ENCODE peak calls at places on chromosomes 3 and 15, in ten cellular contexts. Z is retinal pigment epithelial cell; I is HFF-Myc; U is GM12865; X is fibroblast of mammary gland; E is IMR-90; R is heart left ventricle; L is RWPE2; Q is effector memory CD4-positive, alpha-beta T cell; B is brain microvascular endothelial cell. T is an unnamed sample.

GRCh38 chr3:159938712-159939111 is 49.9 kb upstream of the IL12A start:
- DNase-seq in U (no peak), B (peak), X (peak), I (no peak), L (no peak), R (no peak), Q (no peak), Z (no peak), E (peak), T (peak)

GRCh38 chr15:57146394-57147140 is 228.1 kb downstream of the TCF12 start:
- DNase-seq in R (no peak), L (no peak), U (peak), E (peak), I (no peak), Q (no peak), B (peak), Z (no peak), X (peak), T (peak)

GRCh38 chr3:17195192-17195611 is 310.4 kb downstream of the PLCL2 start:
- DNase-seq in B (peak), X (peak), Q (no peak), U (peak), R (no peak), E (peak), L (no peak), Z (no peak), I (no peak), T (peak)

GRCh38 chr15:88878720-88879184 is 16.6 kb downstream of the HAPLN3 start:
- DNase-seq in Q (no peak), I (peak), Z (no peak), L (peak), R (peak), U (peak), E (peak), B (peak), X (peak), T (peak)

GRCh38 chr3:5038243-5038642 is 59.0 kb downstream of the BHLHE40 start:
- DNase-seq in U (no peak), X (peak), Z (no peak), I (no peak), E (no peak), B (no peak), R (no peak), L (no peak), Q (no peak), T (no peak)

GRCh38 chr15:31455499-31455898 is 128.9 kb downstream of the KLF13 start:
- DNase-seq in X (no peak), Z (no peak), E (no peak), Q (no peak), R (no peak), I (no peak), B (no peak), L (peak), U (peak), T (no peak)

GRCh38 chr3:156664285-156665178 is 9.9 kb upstream of the TIPARP start:
- DNase-seq in Q (no peak), B (no peak), Z (no peak), R (no peak), L (no peak), X (no peak), U (peak), I (no peak), E (no peak), T (no peak)

GRCh38 chr3:124201786-124202185 is 209.9 kb upstream of the ROPN1 start:
- DNase-seq in U (no peak), R (peak), X (no peak), Q (no peak), I (no peak), L (no peak), E (no peak), B (no peak), Z (no peak), T (no peak)

DNA sequence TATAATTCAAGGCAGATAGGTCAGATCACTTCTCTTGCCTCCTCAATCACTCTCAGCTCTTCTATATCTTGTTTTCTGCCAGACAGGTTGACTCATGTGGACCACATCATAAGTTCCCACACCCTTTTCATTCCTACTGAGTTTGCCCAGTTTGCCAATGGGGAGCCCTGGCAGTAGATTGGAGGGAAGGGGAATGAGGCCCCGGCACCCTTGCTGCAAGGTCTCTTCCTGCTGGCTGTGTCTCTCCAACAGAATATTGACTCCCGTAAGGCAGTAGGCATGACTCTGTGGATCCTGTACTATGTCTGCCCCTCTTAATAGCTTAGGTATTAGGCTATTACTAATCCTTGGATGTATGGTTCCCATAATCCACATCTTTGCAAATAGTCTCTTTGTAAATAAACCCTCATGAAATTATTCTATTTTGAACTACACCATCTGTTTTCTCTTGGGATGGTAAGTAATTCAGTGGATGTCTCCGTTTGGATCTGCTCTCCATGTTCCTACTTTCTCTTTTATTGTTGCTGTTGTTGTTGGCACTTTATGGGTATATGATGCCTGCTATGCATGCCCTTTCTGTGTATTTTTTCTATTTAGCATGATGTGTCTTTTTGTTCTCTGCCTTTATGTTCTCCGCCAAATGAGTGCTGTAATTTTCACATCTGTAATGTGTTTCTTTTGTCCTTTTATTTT is 65.5 kb upstream of the DCBLD2 start:
- DNase-seq in X (peak), B (peak), I (no peak), R (no peak), Q (no peak), E (no peak), Z (no peak), L (no peak), U (no peak), T (peak)
- H3K4me3 ChIP-seq in X (no peak), B (no peak), I (no peak), R (no peak), Q (no peak), E (no peak), Z (no peak), L (no peak), U (no peak), T (no peak)

DNA sequence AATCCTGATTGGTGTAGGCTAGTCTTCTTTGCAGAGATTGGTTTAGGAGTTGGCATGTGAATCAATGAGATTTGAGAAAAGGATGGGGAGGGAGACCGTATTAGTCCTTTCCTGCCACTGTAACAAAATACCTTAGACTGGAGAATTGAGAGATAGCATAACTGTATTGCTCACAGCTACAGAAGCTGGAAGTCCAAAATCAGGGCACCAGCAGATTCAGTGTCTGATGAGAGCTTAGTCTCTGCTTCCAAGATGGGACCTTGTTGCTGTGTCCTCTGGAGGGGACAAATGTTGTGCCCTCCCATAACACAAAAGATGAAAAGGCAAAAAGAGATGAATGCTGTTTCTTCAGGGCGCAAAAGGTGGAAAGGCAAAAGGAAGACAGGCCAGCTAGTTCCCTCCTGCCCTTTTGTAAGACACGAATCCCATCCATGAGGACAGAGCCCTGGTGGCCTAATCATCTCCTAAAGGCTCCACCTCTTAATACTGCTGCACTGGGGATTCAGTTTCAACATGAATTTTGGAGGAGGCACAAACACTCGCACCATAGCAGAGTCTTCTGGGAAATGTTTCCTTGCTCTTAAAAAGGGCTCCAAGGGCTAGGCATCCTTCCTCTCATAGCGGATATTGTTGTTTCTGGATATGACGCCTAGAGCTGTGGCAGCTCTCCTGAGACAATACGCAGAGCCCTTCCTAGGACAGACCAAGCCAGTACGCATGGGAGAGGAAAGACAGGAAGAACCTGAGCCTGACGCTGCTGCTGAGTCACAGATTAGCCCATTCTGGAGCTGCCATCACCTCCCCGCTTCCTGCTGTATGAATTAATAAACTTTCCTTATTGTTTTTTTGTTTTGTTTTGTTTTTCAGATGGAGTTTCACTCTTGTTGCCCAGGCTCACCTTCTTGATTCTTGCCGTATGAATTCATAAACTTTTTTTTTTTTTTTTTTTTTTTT is 66.7 kb downstream of the PPCDC start:
- DNase-seq in I (no peak), B (peak), Z (no peak), E (no peak), R (peak), U (peak), X (no peak), L (no peak), Q (no peak), T (peak)
- H3K4me3 ChIP-seq in I (no peak), B (no peak), Z (no peak), E (no peak), R (no peak), U (no peak), X (no peak), L (no peak), Q (no peak), T (no peak)

DNA sequence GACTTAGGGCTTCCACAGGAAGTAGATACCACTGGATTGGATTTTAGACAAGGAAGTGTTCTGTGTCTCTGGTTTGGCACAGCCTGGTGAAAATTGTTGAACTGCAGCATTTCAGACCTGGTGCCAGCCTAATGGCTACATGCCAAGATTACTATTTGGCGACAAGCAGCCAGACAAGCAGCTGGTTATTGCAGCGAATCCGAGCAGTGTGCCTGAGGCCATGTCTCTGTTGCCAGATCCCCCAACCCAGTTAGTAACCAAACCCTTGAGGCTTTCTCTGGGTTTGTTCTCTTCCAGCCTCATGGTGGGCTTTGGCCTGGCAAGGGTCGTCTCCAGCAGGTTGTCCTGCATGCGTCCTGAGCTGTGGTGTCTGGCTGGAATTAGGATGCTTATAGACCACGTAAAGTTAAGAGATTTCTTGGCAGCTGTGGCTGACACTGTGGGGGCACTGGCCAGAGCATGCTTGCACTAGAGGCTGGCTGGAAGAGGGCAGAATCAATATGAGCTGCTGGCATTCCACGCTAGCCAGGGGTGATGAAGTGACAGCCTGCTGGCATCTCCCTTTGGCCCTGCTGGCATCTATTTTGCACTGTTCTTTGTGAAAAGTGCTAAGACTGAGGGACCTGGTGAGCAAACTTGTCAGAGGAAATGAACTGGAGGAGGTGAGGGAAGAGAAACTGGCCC is 172.5 kb downstream of the RBMS3 start:
- DNase-seq in E (no peak), B (no peak), X (no peak), I (no peak), L (no peak), Z (no peak), Q (no peak), R (peak), U (no peak), T (no peak)
- H3K4me3 ChIP-seq in E (no peak), B (no peak), X (no peak), I (no peak), L (no peak), Z (no peak), Q (no peak), R (no peak), U (no peak), T (no peak)

GRCh38 chr3:155292693-155293092 is 790 bp downstream of the STRIT1 start:
- DNase-seq in Q (no peak), U (no peak), L (no peak), E (no peak), B (no peak), X (no peak), R (no peak), Z (no peak), I (no peak), T (no peak)
- H3K4me3 ChIP-seq in Q (no peak), U (no peak), L (no peak), E (no peak), B (no peak), X (no peak), R (no peak), Z (no peak), I (no peak), T (no peak)

GRCh38 chr3:65597225-65597951 is 441.3 kb downstream of the MAGI1 start:
- DNase-seq in R (peak), E (peak), B (no peak), I (no peak), Q (no peak), Z (no peak), L (no peak), X (no peak), U (no peak), T (peak)
- H3K4me3 ChIP-seq in R (peak), E (peak), B (peak), I (peak), Q (no peak), Z (peak), L (no peak), X (peak), U (no peak), T (peak)

T was measured in cardiac fibroblast.